ENCODE peak calls at places on chromosomes 4 and X, in eight cellular contexts. One of them, this sample, is unnamed.

GRCh38 chrX:76279007-76279406 is 106.1 kb downstream of the PBDC1 start:
- DNase-seq in NCI-H774: peak
- DNase-seq in iris pigment epithelial cell: peak
- DNase-seq in cardiac muscle cell: peak
- DNase-seq in activated naive CD4-positive, alpha-beta T cell treated with anti-CD3 and anti-CD28 coated beads, Interleukin-2, amount 50 U/mL, for 16 hours: peak
- DNase-seq in heart right ventricle: peak
- DNase-seq in stimulated activated CD4-positive, alpha-beta T cell treated with anti-CD3 and anti-CD28 coated beads, Interleukin-12 subunit alpha, Interleukin-12 subunit beta, amount 100 ng/mL, for 24 hours: no peak
- DNase-seq in AG09309: peak
- DNase-seq in this sample: no peak

GRCh38 chr4:188439641-188440311 is 300.5 kb downstream of the TRIML1 start:
- DNase-seq in NCI-H774: peak
- DNase-seq in heart right ventricle: peak
- DNase-seq in iris pigment epithelial cell: no peak
- DNase-seq in stimulated activated CD4-positive, alpha-beta T cell treated with anti-CD3 and anti-CD28 coated beads, Interleukin-12 subunit alpha, Interleukin-12 subunit beta, amount 100 ng/mL, for 24 hours: no peak
- DNase-seq in activated naive CD4-positive, alpha-beta T cell treated with anti-CD3 and anti-CD28 coated beads, Interleukin-2, amount 50 U/mL, for 16 hours: no peak
- DNase-seq in cardiac muscle cell: peak
- DNase-seq in AG09309: no peak
- DNase-seq in this sample: no peak

GRCh38 chr4:173883821-173884220 is 353.8 kb upstream of the HAND2 start:
- DNase-seq in activated naive CD4-positive, alpha-beta T cell treated with anti-CD3 and anti-CD28 coated beads, Interleukin-2, amount 50 U/mL, for 16 hours: no peak
- DNase-seq in AG09309: no peak
- DNase-seq in NCI-H774: no peak
- DNase-seq in iris pigment epithelial cell: peak
- DNase-seq in cardiac muscle cell: no peak
- DNase-seq in heart right ventricle: no peak
- DNase-seq in stimulated activated CD4-positive, alpha-beta T cell treated with anti-CD3 and anti-CD28 coated beads, Interleukin-12 subunit alpha, Interleukin-12 subunit beta, amount 100 ng/mL, for 24 hours: no peak
- DNase-seq in this sample: no peak

GRCh38 chr4:54941994-54942552 is 183.3 kb downstream of the KDR start:
- DNase-seq in heart right ventricle: peak
- DNase-seq in activated naive CD4-positive, alpha-beta T cell treated with anti-CD3 and anti-CD28 coated beads, Interleukin-2, amount 50 U/mL, for 16 hours: peak
- DNase-seq in AG09309: no peak
- DNase-seq in cardiac muscle cell: peak
- DNase-seq in iris pigment epithelial cell: no peak
- DNase-seq in NCI-H774: peak
- DNase-seq in stimulated activated CD4-positive, alpha-beta T cell treated with anti-CD3 and anti-CD28 coated beads, Interleukin-12 subunit alpha, Interleukin-12 subunit beta, amount 100 ng/mL, for 24 hours: no peak
- DNase-seq in this sample: peak

GRCh38 chr4:2689114-2689513 is 67.0 kb downstream of the TNIP2 start:
- DNase-seq in AG09309: no peak
- DNase-seq in activated naive CD4-positive, alpha-beta T cell treated with anti-CD3 and anti-CD28 coated beads, Interleukin-2, amount 50 U/mL, for 16 hours: no peak
- DNase-seq in cardiac muscle cell: no peak
- DNase-seq in heart right ventricle: no peak
- DNase-seq in iris pigment epithelial cell: no peak
- DNase-seq in stimulated activated CD4-positive, alpha-beta T cell treated with anti-CD3 and anti-CD28 coated beads, Interleukin-12 subunit alpha, Interleukin-12 subunit beta, amount 100 ng/mL, for 24 hours: no peak
- DNase-seq in NCI-H774: no peak
- DNase-seq in this sample: no peak

GRCh38 chr4:38667005-38667771 is 3.2 kb downstream of the KLF3 start:
- DNase-seq in activated naive CD4-positive, alpha-beta T cell treated with anti-CD3 and anti-CD28 coated beads, Interleukin-2, amount 50 U/mL, for 16 hours: peak
- DNase-seq in cardiac muscle cell: peak
- DNase-seq in stimulated activated CD4-positive, alpha-beta T cell treated with anti-CD3 and anti-CD28 coated beads, Interleukin-12 subunit alpha, Interleukin-12 subunit beta, amount 100 ng/mL, for 24 hours: no peak
- DNase-seq in iris pigment epithelial cell: peak
- DNase-seq in AG09309: peak
- DNase-seq in heart right ventricle: peak
- DNase-seq in NCI-H774: peak
- DNase-seq in this sample: no peak

GRCh38 chr4:128844931-128845330 is 35.4 kb downstream of the JADE1 start:
- DNase-seq in AG09309: no peak
- DNase-seq in activated naive CD4-positive, alpha-beta T cell treated with anti-CD3 and anti-CD28 coated beads, Interleukin-2, amount 50 U/mL, for 16 hours: no peak
- DNase-seq in NCI-H774: no peak
- DNase-seq in heart right ventricle: peak
- DNase-seq in cardiac muscle cell: no peak
- DNase-seq in iris pigment epithelial cell: no peak
- DNase-seq in stimulated activated CD4-positive, alpha-beta T cell treated with anti-CD3 and anti-CD28 coated beads, Interleukin-12 subunit alpha, Interleukin-12 subunit beta, amount 100 ng/mL, for 24 hours: no peak
- DNase-seq in this sample: no peak

GRCh38 chrX:68832516-68833447 is 4.0 kb downstream of the EFNB1 start:
- DNase-seq in stimulated activated CD4-positive, alpha-beta T cell treated with anti-CD3 and anti-CD28 coated beads, Interleukin-12 subunit alpha, Interleukin-12 subunit beta, amount 100 ng/mL, for 24 hours: no peak
- DNase-seq in activated naive CD4-positive, alpha-beta T cell treated with anti-CD3 and anti-CD28 coated beads, Interleukin-2, amount 50 U/mL, for 16 hours: no peak
- DNase-seq in NCI-H774: no peak
- DNase-seq in cardiac muscle cell: no peak
- DNase-seq in iris pigment epithelial cell: no peak
- DNase-seq in heart right ventricle: no peak
- DNase-seq in AG09309: no peak
- DNase-seq in this sample: no peak

GRCh38 chr4:80008971-80009370 is 64.1 kb downstream of the ANTXR2 start:
- DNase-seq in activated naive CD4-positive, alpha-beta T cell treated with anti-CD3 and anti-CD28 coated beads, Interleukin-2, amount 50 U/mL, for 16 hours: no peak
- DNase-seq in stimulated activated CD4-positive, alpha-beta T cell treated with anti-CD3 and anti-CD28 coated beads, Interleukin-12 subunit alpha, Interleukin-12 subunit beta, amount 100 ng/mL, for 24 hours: no peak
- DNase-seq in AG09309: no peak
- DNase-seq in iris pigment epithelial cell: peak
- DNase-seq in heart right ventricle: no peak
- DNase-seq in cardiac muscle cell: no peak
- DNase-seq in NCI-H774: no peak
- DNase-seq in this sample: no peak

GRCh38 chrX:110442631-110443030 is 84.0 kb downstream of the RTL9 start:
- DNase-seq in stimulated activated CD4-positive, alpha-beta T cell treated with anti-CD3 and anti-CD28 coated beads, Interleukin-12 subunit alpha, Interleukin-12 subunit beta, amount 100 ng/mL, for 24 hours: no peak
- DNase-seq in activated naive CD4-positive, alpha-beta T cell treated with anti-CD3 and anti-CD28 coated beads, Interleukin-2, amount 50 U/mL, for 16 hours: no peak
- DNase-seq in heart right ventricle: no peak
- DNase-seq in NCI-H774: no peak
- DNase-seq in cardiac muscle cell: peak
- DNase-seq in iris pigment epithelial cell: peak
- DNase-seq in AG09309: no peak
- DNase-seq in this sample: no peak

GRCh38 chrX:53078943-53079342 is 3.2 kb upstream of the TSPYL2 start:
- DNase-seq in iris pigment epithelial cell: no peak
- DNase-seq in heart right ventricle: no peak
- DNase-seq in stimulated activated CD4-positive, alpha-beta T cell treated with anti-CD3 and anti-CD28 coated beads, Interleukin-12 subunit alpha, Interleukin-12 subunit beta, amount 100 ng/mL, for 24 hours: no peak
- DNase-seq in activated naive CD4-positive, alpha-beta T cell treated with anti-CD3 and anti-CD28 coated beads, Interleukin-2, amount 50 U/mL, for 16 hours: no peak
- DNase-seq in cardiac muscle cell: no peak
- DNase-seq in NCI-H774: no peak
- DNase-seq in AG09309: no peak
- DNase-seq in this sample: no peak

GRCh38 chr4:38055566-38055965 is 95.4 kb downstream of the PTTG2 start:
- DNase-seq in stimulated activated CD4-positive, alpha-beta T cell treated with anti-CD3 and anti-CD28 coated beads, Interleukin-12 subunit alpha, Interleukin-12 subunit beta, amount 100 ng/mL, for 24 hours: no peak
- DNase-seq in activated naive CD4-positive, alpha-beta T cell treated with anti-CD3 and anti-CD28 coated beads, Interleukin-2, amount 50 U/mL, for 16 hours: no peak
- DNase-seq in cardiac muscle cell: no peak
- DNase-seq in iris pigment epithelial cell: no peak
- DNase-seq in AG09309: no peak
- DNase-seq in NCI-H774: no peak
- DNase-seq in heart right ventricle: no peak
- DNase-seq in this sample: no peak

GRCh38 chr4:125191252-125191651 is 123.5 kb upstream of the FAT4 start:
- DNase-seq in activated naive CD4-positive, alpha-beta T cell treated with anti-CD3 and anti-CD28 coated beads, Interleukin-2, amount 50 U/mL, for 16 hours: no peak
- DNase-seq in heart right ventricle: no peak
- DNase-seq in cardiac muscle cell: peak
- DNase-seq in AG09309: peak
- DNase-seq in stimulated activated CD4-positive, alpha-beta T cell treated with anti-CD3 and anti-CD28 coated beads, Interleukin-12 subunit alpha, Interleukin-12 subunit beta, amount 100 ng/mL, for 24 hours: no peak
- DNase-seq in iris pigment epithelial cell: peak
- DNase-seq in NCI-H774: no peak
- DNase-seq in this sample: no peak

GRCh38 chr4:37837446-37837845 is 11.0 kb downstream of the PGM2 start:
- DNase-seq in stimulated activated CD4-positive, alpha-beta T cell treated with anti-CD3 and anti-CD28 coated beads, Interleukin-12 subunit alpha, Interleukin-12 subunit beta, amount 100 ng/mL, for 24 hours: no peak
- DNase-seq in iris pigment epithelial cell: peak
- DNase-seq in AG09309: peak
- DNase-seq in cardiac muscle cell: peak
- DNase-seq in activated naive CD4-positive, alpha-beta T cell treated with anti-CD3 and anti-CD28 coated beads, Interleukin-2, amount 50 U/mL, for 16 hours: no peak
- DNase-seq in NCI-H774: no peak
- DNase-seq in heart right ventricle: no peak
- DNase-seq in this sample: no peak

GRCh38 chrX:147228153-147228552 is 413.6 kb upstream of the CXorf51A start:
- DNase-seq in heart right ventricle: no peak
- DNase-seq in NCI-H774: no peak
- DNase-seq in cardiac muscle cell: no peak
- DNase-seq in AG09309: no peak
- DNase-seq in activated naive CD4-positive, alpha-beta T cell treated with anti-CD3 and anti-CD28 coated beads, Interleukin-2, amount 50 U/mL, for 16 hours: no peak
- DNase-seq in stimulated activated CD4-positive, alpha-beta T cell treated with anti-CD3 and anti-CD28 coated beads, Interleukin-12 subunit alpha, Interleukin-12 subunit beta, amount 100 ng/mL, for 24 hours: no peak
- DNase-seq in iris pigment epithelial cell: no peak
- DNase-seq in this sample: no peak

GRCh38 chr4:94634266-94634665 is 123.5 kb upstream of the BMPR1B start:
- DNase-seq in AG09309: peak
- DNase-seq in heart right ventricle: no peak
- DNase-seq in stimulated activated CD4-positive, alpha-beta T cell treated with anti-CD3 and anti-CD28 coated beads, Interleukin-12 subunit alpha, Interleukin-12 subunit beta, amount 100 ng/mL, for 24 hours: no peak
- DNase-seq in NCI-H774: no peak
- DNase-seq in iris pigment epithelial cell: no peak
- DNase-seq in cardiac muscle cell: peak
- DNase-seq in activated naive CD4-positive, alpha-beta T cell treated with anti-CD3 and anti-CD28 coated beads, Interleukin-2, amount 50 U/mL, for 16 hours: no peak
- DNase-seq in this sample: no peak

GRCh38 chr4:157898836-157899605 is 273.8 kb downstream of the GASK1B start:
- DNase-seq in stimulated activated CD4-positive, alpha-beta T cell treated with anti-CD3 and anti-CD28 coated beads, Interleukin-12 subunit alpha, Interleukin-12 subunit beta, amount 100 ng/mL, for 24 hours: no peak
- DNase-seq in heart right ventricle: no peak
- DNase-seq in cardiac muscle cell: no peak
- DNase-seq in activated naive CD4-positive, alpha-beta T cell treated with anti-CD3 and anti-CD28 coated beads, Interleukin-2, amount 50 U/mL, for 16 hours: no peak
- DNase-seq in AG09309: no peak
- DNase-seq in NCI-H774: no peak
- DNase-seq in iris pigment epithelial cell: no peak
- DNase-seq in this sample: no peak

GRCh38 chrX:50827996-50828395 is 14.0 kb upstream of the SHROOM4 start:
- DNase-seq in activated naive CD4-positive, alpha-beta T cell treated with anti-CD3 and anti-CD28 coated beads, Interleukin-2, amount 50 U/mL, for 16 hours: no peak
- DNase-seq in stimulated activated CD4-positive, alpha-beta T cell treated with anti-CD3 and anti-CD28 coated beads, Interleukin-12 subunit alpha, Interleukin-12 subunit beta, amount 100 ng/mL, for 24 hours: no peak
- DNase-seq in heart right ventricle: no peak
- DNase-seq in AG09309: no peak
- DNase-seq in iris pigment epithelial cell: peak
- DNase-seq in NCI-H774: no peak
- DNase-seq in cardiac muscle cell: no peak
- DNase-seq in this sample: no peak

GRCh38 chrX:55008571-55009358 is 8.6 kb downstream of the APEX2 start:
- DNase-seq in stimulated activated CD4-positive, alpha-beta T cell treated with anti-CD3 and anti-CD28 coated beads, Interleukin-12 subunit alpha, Interleukin-12 subunit beta, amount 100 ng/mL, for 24 hours: no peak
- DNase-seq in iris pigment epithelial cell: peak
- DNase-seq in AG09309: peak
- DNase-seq in heart right ventricle: peak
- DNase-seq in NCI-H774: no peak
- DNase-seq in activated naive CD4-positive, alpha-beta T cell treated with anti-CD3 and anti-CD28 coated beads, Interleukin-2, amount 50 U/mL, for 16 hours: no peak
- DNase-seq in cardiac muscle cell: peak
- DNase-seq in this sample: no peak

GRCh38 chr4:94813221-94813620 is 55.5 kb downstream of the BMPR1B start:
- DNase-seq in stimulated activated CD4-positive, alpha-beta T cell treated with anti-CD3 and anti-CD28 coated beads, Interleukin-12 subunit alpha, Interleukin-12 subunit beta, amount 100 ng/mL, for 24 hours: no peak
- DNase-seq in activated naive CD4-positive, alpha-beta T cell treated with anti-CD3 and anti-CD28 coated beads, Interleukin-2, amount 50 U/mL, for 16 hours: no peak
- DNase-seq in cardiac muscle cell: no peak
- DNase-seq in iris pigment epithelial cell: no peak
- DNase-seq in heart right ventricle: no peak
- DNase-seq in AG09309: no peak
- DNase-seq in NCI-H774: no peak
- DNase-seq in this sample: no peak

GRCh38 chrX:68660746-68661145 is 13.3 kb downstream of the STARD8 start:
- DNase-seq in activated naive CD4-positive, alpha-beta T cell treated with anti-CD3 and anti-CD28 coated beads, Interleukin-2, amount 50 U/mL, for 16 hours: no peak
- DNase-seq in stimulated activated CD4-positive, alpha-beta T cell treated with anti-CD3 and anti-CD28 coated beads, Interleukin-12 subunit alpha, Interleukin-12 subunit beta, amount 100 ng/mL, for 24 hours: no peak
- DNase-seq in cardiac muscle cell: no peak
- DNase-seq in AG09309: no peak
- DNase-seq in heart right ventricle: no peak
- DNase-seq in iris pigment epithelial cell: no peak
- DNase-seq in NCI-H774: no peak
- DNase-seq in this sample: no peak

GRCh38 chr4:74754218-74754617 is 40.1 kb downstream of the BTC start:
- DNase-seq in cardiac muscle cell: no peak
- DNase-seq in NCI-H774: no peak
- DNase-seq in activated naive CD4-positive, alpha-beta T cell treated with anti-CD3 and anti-CD28 coated beads, Interleukin-2, amount 50 U/mL, for 16 hours: no peak
- DNase-seq in heart right ventricle: no peak
- DNase-seq in AG09309: no peak
- DNase-seq in stimulated activated CD4-positive, alpha-beta T cell treated with anti-CD3 and anti-CD28 coated beads, Interleukin-12 subunit alpha, Interleukin-12 subunit beta, amount 100 ng/mL, for 24 hours: no peak
- DNase-seq in iris pigment epithelial cell: no peak
- DNase-seq in this sample: no peak

GRCh38 chr4:173169428-173170209 is 1.0 kb downstream of the GALNT7 start:
- DNase-seq in iris pigment epithelial cell: peak
- DNase-seq in activated naive CD4-positive, alpha-beta T cell treated with anti-CD3 and anti-CD28 coated beads, Interleukin-2, amount 50 U/mL, for 16 hours: peak
- DNase-seq in heart right ventricle: peak
- DNase-seq in stimulated activated CD4-positive, alpha-beta T cell treated with anti-CD3 and anti-CD28 coated beads, Interleukin-12 subunit alpha, Interleukin-12 subunit beta, amount 100 ng/mL, for 24 hours: peak
- DNase-seq in cardiac muscle cell: peak
- DNase-seq in NCI-H774: no peak
- DNase-seq in AG09309: no peak
- DNase-seq in this sample: peak

This sample was measured in spleen.